ENCODE peak calls at places on chromosomes 4 and X, in ten cellular contexts. One of them, this sample, is unnamed.

GRCh38 chr4:168634276-168634802 is 137.5 kb downstream of the PALLD start:
- DNase-seq in ovary: no peak
- DNase-seq in AG04450: peak; percentile 84
- DNase-seq in aorta: no peak
- DNase-seq in RWPE1: no peak
- DNase-seq in psoas muscle: no peak
- DNase-seq in A549: no peak
- DNase-seq in HCT116: no peak
- DNase-seq in right lobe of liver: no peak
- DNase-seq in H1: no peak
- DNase-seq in this sample: no peak

GRCh38 chr4:30746735-30747134 is 26.6 kb downstream of the PCDH7 start:
- DNase-seq in HCT116: no peak
- DNase-seq in A549: no peak
- DNase-seq in H1: no peak
- DNase-seq in ovary: no peak
- DNase-seq in aorta: no peak
- DNase-seq in RWPE1: no peak
- DNase-seq in right lobe of liver: no peak
- DNase-seq in psoas muscle: no peak
- DNase-seq in AG04450: no peak
- DNase-seq in this sample: no peak

GRCh38 chrX:74119016-74119910 is 184.7 kb upstream of the ZCCHC13 start:
- DNase-seq in RWPE1: peak; percentile 18
- DNase-seq in psoas muscle: no peak
- DNase-seq in AG04450: no peak
- DNase-seq in H1: no peak
- DNase-seq in A549: peak; percentile 18
- DNase-seq in ovary: no peak
- DNase-seq in right lobe of liver: no peak
- DNase-seq in HCT116: peak; percentile 24
- DNase-seq in aorta: no peak
- DNase-seq in this sample: no peak

GRCh38 chrX:18422325-18422724 is 3.1 kb upstream of the CDKL5 start:
- DNase-seq in HCT116: no peak
- DNase-seq in right lobe of liver: no peak
- DNase-seq in aorta: no peak
- DNase-seq in RWPE1: no peak
- DNase-seq in ovary: no peak
- DNase-seq in A549: peak; percentile 92
- DNase-seq in psoas muscle: no peak
- DNase-seq in H1: no peak
- DNase-seq in AG04450: peak; percentile 76
- DNase-seq in this sample: no peak

GRCh38 chr4:22077571-22077970 is 129.0 kb upstream of the KCNIP4 start:
- DNase-seq in A549: no peak
- DNase-seq in ovary: no peak
- DNase-seq in RWPE1: no peak
- DNase-seq in HCT116: no peak
- DNase-seq in psoas muscle: no peak
- DNase-seq in right lobe of liver: no peak
- DNase-seq in H1: no peak
- DNase-seq in AG04450: no peak
- DNase-seq in aorta: no peak
- DNase-seq in this sample: no peak

GRCh38 chr4:167282171-167282864 is 48.0 kb upstream of the SPOCK3 start:
- DNase-seq in H1: no peak
- DNase-seq in A549: peak; percentile 3
- DNase-seq in RWPE1: peak; percentile 56
- DNase-seq in ovary: no peak
- DNase-seq in right lobe of liver: no peak
- DNase-seq in aorta: no peak
- DNase-seq in psoas muscle: no peak
- DNase-seq in AG04450: no peak
- DNase-seq in HCT116: no peak
- DNase-seq in this sample: no peak

GRCh38 chr4:3442959-3443749 is 1.4 kb downstream of the HGFAC start:
- DNase-seq in A549: peak; percentile 40
- DNase-seq in AG04450: no peak
- DNase-seq in ovary: peak; percentile 54
- DNase-seq in HCT116: no peak
- DNase-seq in RWPE1: peak; percentile 53
- DNase-seq in right lobe of liver: peak; percentile 58
- DNase-seq in psoas muscle: peak; percentile 56
- DNase-seq in H1: peak; percentile 93
- DNase-seq in aorta: peak; percentile 87
- DNase-seq in this sample: peak; percentile 57

GRCh38 chrX:69163936-69164741 is 1.1 kb downstream of the PJA1 start:
- DNase-seq in right lobe of liver: no peak
- DNase-seq in RWPE1: peak; percentile 26
- DNase-seq in ovary: peak; percentile 34
- DNase-seq in H1: no peak
- DNase-seq in psoas muscle: peak; percentile 18
- DNase-seq in HCT116: no peak
- DNase-seq in aorta: no peak
- DNase-seq in AG04450: no peak
- DNase-seq in A549: no peak
- DNase-seq in this sample: peak; percentile 26

GRCh38 chrX:30483996-30484395 is 93.6 kb downstream of the TASL start:
- DNase-seq in H1: no peak
- DNase-seq in right lobe of liver: no peak
- DNase-seq in A549: no peak
- DNase-seq in ovary: no peak
- DNase-seq in aorta: no peak
- DNase-seq in RWPE1: no peak
- DNase-seq in HCT116: no peak
- DNase-seq in AG04450: no peak
- DNase-seq in psoas muscle: no peak
- DNase-seq in this sample: no peak
- H3K27ac ChIP-seq in H1: no peak overlapping the region
- H3K27ac ChIP-seq in right lobe of liver: no peak overlapping the region
- H3K27ac ChIP-seq in A549: no peak overlapping the region
- H3K27ac ChIP-seq in ovary: no peak overlapping the region
- H3K27ac ChIP-seq in aorta: no peak overlapping the region
- H3K27ac ChIP-seq in RWPE1: no peak overlapping the region
- H3K27ac ChIP-seq in HCT116: no peak overlapping the region
- H3K27ac ChIP-seq in AG04450: no peak overlapping the region
- H3K27ac ChIP-seq in psoas muscle: no peak overlapping the region
- H3K27ac ChIP-seq in this sample: no peak overlapping the region

GRCh38 chrX:78950157-78950556 is 5.0 kb downstream of the P2RY10 start:
- DNase-seq in aorta: no peak
- DNase-seq in RWPE1: no peak
- DNase-seq in HCT116: no peak
- DNase-seq in right lobe of liver: no peak
- DNase-seq in ovary: no peak
- DNase-seq in AG04450: no peak
- DNase-seq in H1: no peak
- DNase-seq in A549: no peak
- DNase-seq in psoas muscle: no peak
- DNase-seq in this sample: no peak

GRCh38 chrX:78946178-78946896 is 1.1 kb downstream of the P2RY10 start:
- DNase-seq in ovary: no peak
- DNase-seq in H1: no peak
- DNase-seq in A549: no peak
- DNase-seq in psoas muscle: no peak
- DNase-seq in AG04450: no peak
- DNase-seq in RWPE1: no peak
- DNase-seq in aorta: no peak
- DNase-seq in HCT116: no peak
- DNase-seq in right lobe of liver: no peak
- DNase-seq in this sample: no peak

GRCh38 chrX:78945186-78945912 is at the start of gene P2RY10:
- DNase-seq in aorta: no peak
- DNase-seq in RWPE1: no peak
- DNase-seq in ovary: no peak
- DNase-seq in right lobe of liver: no peak
- DNase-seq in A549: no peak
- DNase-seq in AG04450: no peak
- DNase-seq in psoas muscle: no peak
- DNase-seq in HCT116: no peak
- DNase-seq in H1: no peak
- DNase-seq in this sample: no peak

DNA sequence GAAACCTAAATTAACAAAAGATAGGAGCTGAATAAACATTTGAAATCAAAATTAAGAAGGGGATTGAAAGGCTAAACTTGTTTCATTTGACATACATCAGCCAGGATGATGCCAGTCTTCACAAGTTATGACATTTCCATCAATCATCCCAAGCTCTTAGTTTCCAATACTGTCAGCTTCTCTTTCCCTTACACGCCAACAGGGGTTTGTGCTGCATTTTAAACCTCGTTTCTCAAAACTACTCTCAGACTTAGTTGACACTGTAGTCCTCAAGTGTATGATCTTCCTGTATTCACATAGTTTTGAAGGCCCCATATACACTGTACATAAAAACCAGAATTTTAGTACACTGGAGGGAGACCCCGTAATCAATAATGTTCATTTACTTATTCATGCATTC is 840 bp upstream of the P2RY10 start:
- DNase-seq in ovary: no peak
- DNase-seq in psoas muscle: no peak
- DNase-seq in right lobe of liver: no peak
- DNase-seq in A549: no peak
- DNase-seq in HCT116: no peak
- DNase-seq in aorta: no peak
- DNase-seq in AG04450: no peak
- DNase-seq in H1: no peak
- DNase-seq in RWPE1: no peak
- DNase-seq in this sample: no peak
- H3K27ac ChIP-seq in ovary: no peak overlapping the region
- H3K27ac ChIP-seq in psoas muscle: no peak overlapping the region
- H3K27ac ChIP-seq in right lobe of liver: no peak overlapping the region
- H3K27ac ChIP-seq in A549: no peak overlapping the region
- H3K27ac ChIP-seq in HCT116: no peak overlapping the region
- H3K27ac ChIP-seq in aorta: no peak overlapping the region
- H3K27ac ChIP-seq in AG04450: no peak overlapping the region
- H3K27ac ChIP-seq in H1: no peak overlapping the region
- H3K27ac ChIP-seq in RWPE1: no peak overlapping the region
- H3K27ac ChIP-seq in this sample: no peak overlapping the region

DNA sequence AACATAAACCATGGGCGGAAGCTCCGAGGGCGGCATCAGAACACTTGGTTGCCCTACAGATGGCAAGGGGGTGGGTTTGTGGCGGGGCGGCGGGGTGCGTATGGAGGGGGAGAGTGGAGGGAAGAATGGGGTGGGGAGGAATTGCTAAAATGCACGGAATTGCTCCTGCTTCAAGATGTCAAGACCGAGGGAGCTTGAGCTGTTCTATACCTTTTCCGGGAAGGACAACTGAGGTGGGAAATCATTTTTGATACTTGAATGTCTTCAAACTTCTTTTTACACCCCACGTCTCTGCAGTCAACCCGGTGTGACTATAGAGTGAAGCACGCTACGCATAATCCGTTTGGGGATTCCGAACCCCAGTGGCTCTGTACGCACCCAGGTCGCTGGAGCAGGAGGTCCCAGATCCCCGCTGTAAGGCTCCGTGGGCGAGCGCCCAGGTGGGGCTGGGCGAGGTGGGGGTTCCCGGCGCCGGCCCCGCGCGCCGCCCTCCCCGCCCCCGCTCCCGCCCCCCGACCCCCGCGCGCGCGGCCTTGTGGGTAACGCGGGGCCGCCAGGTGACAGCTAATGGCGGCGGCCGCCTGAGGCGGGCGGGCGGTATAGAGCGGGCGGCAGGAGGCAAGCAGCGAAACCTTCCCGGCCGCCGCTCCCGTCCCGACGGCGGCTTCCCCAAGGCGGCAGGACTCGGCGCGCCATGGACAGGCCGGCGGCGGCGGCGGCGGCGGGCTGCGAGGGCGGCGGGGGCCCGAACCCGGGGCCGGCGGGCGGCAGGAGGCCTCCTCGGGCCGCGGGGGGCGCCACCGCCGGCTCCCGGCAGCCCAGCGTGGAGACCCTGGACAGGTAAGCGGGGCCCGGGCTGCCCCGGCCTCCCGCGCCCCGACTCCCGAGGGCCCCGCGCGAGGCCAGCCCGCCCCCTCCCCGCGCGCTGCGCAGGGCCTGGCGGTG is at the start of gene MTMR1:
- DNase-seq in right lobe of liver: peak; percentile 56
- DNase-seq in H1: no peak
- DNase-seq in ovary: peak; percentile 35
- DNase-seq in A549: no peak
- DNase-seq in psoas muscle: peak; percentile 33
- DNase-seq in HCT116: no peak
- DNase-seq in AG04450: no peak
- DNase-seq in aorta: peak; percentile 76
- DNase-seq in RWPE1: peak; percentile 24
- DNase-seq in this sample: peak; percentile 70
- H3K27ac ChIP-seq in right lobe of liver: peak within 1 kb of the TSS; percentile 49
- H3K27ac ChIP-seq in H1: no peak within 1 kb of the TSS
- H3K27ac ChIP-seq in ovary: peak within 1 kb of the TSS; percentile 85
- H3K27ac ChIP-seq in A549: peak within 1 kb of the TSS; percentile 96
- H3K27ac ChIP-seq in psoas muscle: peak within 1 kb of the TSS; percentile 83
- H3K27ac ChIP-seq in HCT116: peak within 1 kb of the TSS; percentile 59
- H3K27ac ChIP-seq in AG04450: peak within 1 kb of the TSS; percentile 87
- H3K27ac ChIP-seq in aorta: peak within 1 kb of the TSS; percentile 53
- H3K27ac ChIP-seq in RWPE1: peak within 1 kb of the TSS; percentile 97
- H3K27ac ChIP-seq in this sample: peak within 1 kb of the TSS; percentile 90

GRCh38 chrX:125205918-125206665 is 113.6 kb upstream of the TEX13C start:
- DNase-seq in aorta: no peak
- DNase-seq in right lobe of liver: peak; percentile 26
- DNase-seq in A549: peak; percentile 43
- DNase-seq in ovary: no peak
- DNase-seq in psoas muscle: peak; percentile 14
- DNase-seq in H1: peak; percentile 45
- DNase-seq in AG04450: no peak
- DNase-seq in HCT116: no peak
- DNase-seq in RWPE1: no peak
- DNase-seq in this sample: no peak

GRCh38 chrX:125203379-125203736 is 116.3 kb upstream of the TEX13C start:
- DNase-seq in aorta: peak; percentile 73
- DNase-seq in psoas muscle: peak; percentile 15
- DNase-seq in right lobe of liver: peak; percentile 25
- DNase-seq in RWPE1: no peak
- DNase-seq in ovary: no peak
- DNase-seq in AG04450: no peak
- DNase-seq in A549: no peak
- DNase-seq in H1: peak; percentile 61
- DNase-seq in HCT116: no peak
- DNase-seq in this sample: peak; percentile 12

GRCh38 chrX:125203737-125204578 is 115.7 kb upstream of the TEX13C start:
- DNase-seq in ovary: no peak
- DNase-seq in psoas muscle: peak; percentile 31
- DNase-seq in H1: no peak
- DNase-seq in HCT116: no peak
- DNase-seq in RWPE1: no peak
- DNase-seq in AG04450: no peak
- DNase-seq in A549: peak; percentile 32
- DNase-seq in aorta: peak; percentile 75
- DNase-seq in right lobe of liver: peak; percentile 35
- DNase-seq in this sample: peak; percentile 60

GRCh38 chrX:125202486-125203378 is 116.9 kb upstream of the TEX13C start:
- DNase-seq in H1: peak; percentile 48
- DNase-seq in psoas muscle: no peak
- DNase-seq in HCT116: no peak
- DNase-seq in AG04450: no peak
- DNase-seq in right lobe of liver: no peak
- DNase-seq in aorta: no peak
- DNase-seq in RWPE1: no peak
- DNase-seq in A549: no peak
- DNase-seq in ovary: no peak
- DNase-seq in this sample: no peak

DNA sequence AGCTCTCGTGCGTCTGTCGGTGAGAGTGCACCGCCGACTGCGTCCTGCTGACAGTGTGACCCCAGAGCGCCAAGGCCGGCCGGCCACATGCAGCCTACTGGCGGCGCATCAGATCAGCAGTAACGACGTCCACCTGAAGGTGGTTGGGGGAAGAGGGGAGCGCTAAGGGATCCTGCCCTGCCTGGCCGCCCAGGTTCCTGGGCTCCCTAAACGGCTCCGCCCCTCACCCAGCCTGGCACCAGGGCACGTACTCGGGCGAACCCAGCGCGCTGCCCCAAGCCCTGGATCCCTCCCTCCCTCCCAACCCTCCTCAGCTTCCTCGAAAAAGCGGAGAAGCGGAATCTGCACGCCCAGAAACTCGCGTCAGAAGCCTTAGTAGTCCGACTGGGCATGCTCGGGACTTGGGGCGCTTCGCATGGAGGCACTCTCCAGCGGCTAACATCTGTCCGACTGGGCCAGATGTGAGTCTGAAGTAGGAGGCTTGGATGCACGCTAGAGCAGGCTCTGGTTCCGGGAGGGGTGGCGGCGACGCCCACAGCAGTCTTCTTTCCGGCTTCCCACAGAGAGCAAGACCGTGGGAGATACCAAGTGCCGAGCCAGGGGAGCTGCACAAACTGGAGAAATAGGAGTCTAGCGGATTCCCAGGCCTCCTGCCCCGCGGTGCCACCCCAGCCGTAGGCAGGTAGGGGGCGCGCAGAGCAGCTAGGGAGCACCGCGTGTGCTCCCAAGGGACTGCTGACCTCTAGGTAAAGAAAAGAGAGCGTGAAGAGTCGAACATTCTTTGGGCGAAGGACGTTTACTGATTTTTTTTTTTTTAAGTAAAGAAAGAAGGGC is 114.4 kb upstream of the TEX13C start:
- DNase-seq in A549: peak; percentile 85
- DNase-seq in RWPE1: peak; percentile 14
- DNase-seq in AG04450: no peak
- DNase-seq in HCT116: no peak
- DNase-seq in right lobe of liver: peak; percentile 66
- DNase-seq in ovary: no peak
- DNase-seq in aorta: peak; percentile 80
- DNase-seq in psoas muscle: peak; percentile 61
- DNase-seq in H1: peak; percentile 57
- DNase-seq in this sample: peak; percentile 60
- H3K27ac ChIP-seq in A549: peak overlapping the region; percentile 67
- H3K27ac ChIP-seq in RWPE1: no peak overlapping the region
- H3K27ac ChIP-seq in AG04450: no peak overlapping the region
- H3K27ac ChIP-seq in HCT116: no peak overlapping the region
- H3K27ac ChIP-seq in right lobe of liver: no peak overlapping the region
- H3K27ac ChIP-seq in ovary: no peak overlapping the region
- H3K27ac ChIP-seq in aorta: no peak overlapping the region
- H3K27ac ChIP-seq in psoas muscle: no peak overlapping the region
- H3K27ac ChIP-seq in H1: no peak overlapping the region
- H3K27ac ChIP-seq in this sample: no peak overlapping the region

This sample was measured in right cardiac atrium.